ENCODE peak calls at places on chromosomes 4 and X, in ten cellular contexts. One of them, this sample, is unnamed. For H3K4me1, the result is how much of the 10 kb centered on the place peaks cover.

GRCh38 chr4:15149842-15150592 is 147.7 kb downstream of the CPEB2 start:
- DNase-seq in right lobe of liver: peak
- DNase-seq in fibroblast of lung: peak
- DNase-seq in GM23248: peak
- DNase-seq in spleen: peak
- DNase-seq in ascending aorta: peak
- DNase-seq in pancreas: peak
- DNase-seq in Peyer's patch: peak
- DNase-seq in effector memory CD4-positive, alpha-beta T cell: no peak
- DNase-seq in CD8-positive, alpha-beta memory T cell: no peak
- DNase-seq in this sample: peak

GRCh38 chr4:130510661-130511060 is 1414.7 kb downstream of the C4orf33 start:
- DNase-seq in right lobe of liver: no peak
- DNase-seq in fibroblast of lung: no peak
- DNase-seq in GM23248: no peak
- DNase-seq in spleen: no peak
- DNase-seq in ascending aorta: no peak
- DNase-seq in pancreas: no peak
- DNase-seq in Peyer's patch: no peak
- DNase-seq in effector memory CD4-positive, alpha-beta T cell: no peak
- DNase-seq in CD8-positive, alpha-beta memory T cell: no peak
- DNase-seq in this sample: no peak

GRCh38 chr4:47534772-47535171 is 49.7 kb downstream of the ATP10D start:
- DNase-seq in right lobe of liver: no peak
- DNase-seq in fibroblast of lung: no peak
- DNase-seq in GM23248: no peak
- DNase-seq in spleen: no peak
- DNase-seq in ascending aorta: no peak
- DNase-seq in pancreas: no peak
- DNase-seq in Peyer's patch: no peak
- DNase-seq in effector memory CD4-positive, alpha-beta T cell: no peak
- DNase-seq in CD8-positive, alpha-beta memory T cell: no peak
- DNase-seq in this sample: no peak

GRCh38 chr4:180449395-180449956 is 1793.7 kb upstream of the TENM3 start:
- DNase-seq in right lobe of liver: no peak
- DNase-seq in fibroblast of lung: peak
- DNase-seq in GM23248: no peak
- DNase-seq in spleen: no peak
- DNase-seq in ascending aorta: no peak
- DNase-seq in pancreas: no peak
- DNase-seq in Peyer's patch: no peak
- DNase-seq in effector memory CD4-positive, alpha-beta T cell: no peak
- DNase-seq in CD8-positive, alpha-beta memory T cell: no peak
- DNase-seq in this sample: no peak

GRCh38 chr4:65661469-65661868 is 8.8 kb downstream of the EPHA5 start:
- DNase-seq in right lobe of liver: no peak
- DNase-seq in fibroblast of lung: peak
- DNase-seq in GM23248: no peak
- DNase-seq in spleen: no peak
- DNase-seq in ascending aorta: no peak
- DNase-seq in pancreas: no peak
- DNase-seq in Peyer's patch: no peak
- DNase-seq in effector memory CD4-positive, alpha-beta T cell: no peak
- DNase-seq in CD8-positive, alpha-beta memory T cell: no peak
- DNase-seq in this sample: no peak

GRCh38 chrX:50799531-50799961 is 14.4 kb downstream of the SHROOM4 start:
- DNase-seq in right lobe of liver: no peak
- DNase-seq in fibroblast of lung: peak
- DNase-seq in GM23248: peak
- DNase-seq in spleen: no peak
- DNase-seq in ascending aorta: no peak
- DNase-seq in pancreas: no peak
- DNase-seq in Peyer's patch: peak
- DNase-seq in effector memory CD4-positive, alpha-beta T cell: no peak
- DNase-seq in CD8-positive, alpha-beta memory T cell: no peak
- DNase-seq in this sample: no peak

GRCh38 chr4:161696957-161697356 is 466.8 kb downstream of the FSTL5 start:
- DNase-seq in right lobe of liver: no peak
- DNase-seq in fibroblast of lung: peak
- DNase-seq in GM23248: no peak
- DNase-seq in spleen: no peak
- DNase-seq in ascending aorta: no peak
- DNase-seq in pancreas: no peak
- DNase-seq in Peyer's patch: no peak
- DNase-seq in effector memory CD4-positive, alpha-beta T cell: no peak
- DNase-seq in CD8-positive, alpha-beta memory T cell: no peak
- DNase-seq in this sample: no peak

GRCh38 chr4:153611679-153612078 is 72.4 kb upstream of the TLR2 start:
- DNase-seq in right lobe of liver: no peak
- DNase-seq in fibroblast of lung: peak
- DNase-seq in GM23248: peak
- DNase-seq in spleen: no peak
- DNase-seq in ascending aorta: no peak
- DNase-seq in pancreas: no peak
- DNase-seq in Peyer's patch: no peak
- DNase-seq in effector memory CD4-positive, alpha-beta T cell: no peak
- DNase-seq in CD8-positive, alpha-beta memory T cell: no peak
- DNase-seq in this sample: no peak

GRCh38 chr4:78656968-78657445 is 105.4 kb downstream of the ANXA3 start:
- DNase-seq in right lobe of liver: no peak
- DNase-seq in fibroblast of lung: peak
- DNase-seq in GM23248: no peak
- DNase-seq in spleen: no peak
- DNase-seq in ascending aorta: no peak
- DNase-seq in pancreas: no peak
- DNase-seq in Peyer's patch: no peak
- DNase-seq in effector memory CD4-positive, alpha-beta T cell: no peak
- DNase-seq in CD8-positive, alpha-beta memory T cell: no peak
- DNase-seq in this sample: no peak

GRCh38 chr4:123616970-123617392 is 220.4 kb downstream of the SPRY1 start:
- DNase-seq in right lobe of liver: peak
- DNase-seq in fibroblast of lung: peak
- DNase-seq in GM23248: peak
- DNase-seq in spleen: no peak
- DNase-seq in ascending aorta: peak
- DNase-seq in pancreas: peak
- DNase-seq in Peyer's patch: no peak
- DNase-seq in effector memory CD4-positive, alpha-beta T cell: peak
- DNase-seq in CD8-positive, alpha-beta memory T cell: peak
- DNase-seq in this sample: peak

GRCh38 chr4:183242291-183242690 is 77.8 kb downstream of the CLDN22 start:
- DNase-seq in right lobe of liver: no peak
- DNase-seq in fibroblast of lung: no peak
- DNase-seq in GM23248: no peak
- DNase-seq in spleen: no peak
- DNase-seq in ascending aorta: no peak
- DNase-seq in pancreas: no peak
- DNase-seq in Peyer's patch: no peak
- DNase-seq in effector memory CD4-positive, alpha-beta T cell: no peak
- DNase-seq in CD8-positive, alpha-beta memory T cell: no peak
- DNase-seq in this sample: no peak

GRCh38 chr4:68324509-68325262 is 25.2 kb downstream of the YTHDC1 start:
- DNase-seq in right lobe of liver: no peak
- DNase-seq in fibroblast of lung: no peak
- DNase-seq in GM23248: no peak
- DNase-seq in spleen: no peak
- DNase-seq in ascending aorta: no peak
- DNase-seq in pancreas: no peak
- DNase-seq in Peyer's patch: no peak
- DNase-seq in effector memory CD4-positive, alpha-beta T cell: no peak
- DNase-seq in CD8-positive, alpha-beta memory T cell: no peak
- DNase-seq in this sample: no peak

GRCh38 chr4:55237839-55238238 is 108.2 kb upstream of the SRD5A3 start:
- DNase-seq in right lobe of liver: no peak
- DNase-seq in fibroblast of lung: no peak
- DNase-seq in GM23248: no peak
- DNase-seq in spleen: no peak
- DNase-seq in ascending aorta: no peak
- DNase-seq in pancreas: no peak
- DNase-seq in Peyer's patch: no peak
- DNase-seq in effector memory CD4-positive, alpha-beta T cell: no peak
- DNase-seq in CD8-positive, alpha-beta memory T cell: no peak
- DNase-seq in this sample: no peak
- H3K27ac ChIP-seq in right lobe of liver: no peak
- H3K27ac ChIP-seq in fibroblast of lung: no peak
- H3K27ac ChIP-seq in GM23248: no peak
- H3K27ac ChIP-seq in spleen: no peak
- H3K27ac ChIP-seq in ascending aorta: no peak
- H3K27ac ChIP-seq in pancreas: no peak
- H3K27ac ChIP-seq in Peyer's patch: no peak
- H3K27ac ChIP-seq in effector memory CD4-positive, alpha-beta T cell: no peak
- H3K27ac ChIP-seq in CD8-positive, alpha-beta memory T cell: no peak
- H3K27ac ChIP-seq in this sample: no peak

DNA sequence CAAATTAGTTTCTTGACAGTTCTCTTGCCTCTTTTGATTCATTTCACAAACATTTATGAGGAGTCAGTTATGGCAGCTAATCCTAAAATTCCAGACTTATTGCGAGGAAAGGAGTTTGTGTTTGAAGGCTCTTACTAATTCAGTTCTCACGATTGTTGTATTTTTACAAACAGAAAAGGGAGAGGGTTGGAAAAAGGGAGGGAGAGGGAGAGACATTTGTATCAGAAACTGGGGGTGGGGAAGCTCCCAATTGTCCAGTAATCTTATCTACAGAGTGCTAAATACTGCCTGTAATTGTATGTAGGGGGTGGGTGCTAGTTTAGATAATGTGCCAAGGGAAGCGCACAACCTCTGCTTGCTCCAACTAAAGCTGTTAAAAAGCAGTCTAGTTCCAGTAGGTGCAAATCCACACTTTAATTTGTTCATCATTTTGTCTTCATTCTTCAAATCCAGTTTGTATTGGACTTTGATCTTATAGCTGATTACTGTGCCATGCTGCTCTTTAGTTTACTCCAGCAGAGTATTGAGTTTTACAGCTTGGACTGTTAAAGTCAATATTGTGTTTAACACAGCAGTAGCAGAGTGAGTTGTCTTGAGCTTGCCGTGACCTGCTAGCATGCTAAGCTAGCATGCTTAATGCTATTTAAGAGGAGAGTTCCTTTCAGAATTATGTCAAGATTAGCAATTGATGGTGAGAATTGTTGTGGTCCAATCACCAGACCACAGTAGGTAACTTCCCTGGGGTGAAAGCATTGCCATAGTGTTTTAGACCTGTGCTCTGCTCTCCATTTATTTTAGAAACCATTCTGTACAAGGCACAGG is 13.9 kb downstream of the FNIP2 start:
- DNase-seq in right lobe of liver: no peak
- DNase-seq in fibroblast of lung: peak
- DNase-seq in GM23248: peak
- DNase-seq in spleen: no peak
- DNase-seq in ascending aorta: no peak
- DNase-seq in pancreas: no peak
- DNase-seq in Peyer's patch: no peak
- DNase-seq in effector memory CD4-positive, alpha-beta T cell: no peak
- DNase-seq in CD8-positive, alpha-beta memory T cell: no peak
- DNase-seq in this sample: no peak
- H3K4me1 ChIP-seq in right lobe of liver: half or more
- H3K4me1 ChIP-seq in fibroblast of lung: under half
- H3K4me1 ChIP-seq in GM23248: under half
- H3K4me1 ChIP-seq in spleen: under half
- H3K4me1 ChIP-seq in ascending aorta: half or more
- H3K4me1 ChIP-seq in pancreas: under half
- H3K4me1 ChIP-seq in Peyer's patch: under half
- H3K4me1 ChIP-seq in effector memory CD4-positive, alpha-beta T cell: under half
- H3K4me1 ChIP-seq in CD8-positive, alpha-beta memory T cell: under half
- H3K4me1 ChIP-seq in this sample: under half

GRCh38 chr4:107083-107443 is 17.2 kb upstream of the ZNF718 start:
- DNase-seq in right lobe of liver: no peak
- DNase-seq in fibroblast of lung: no peak
- DNase-seq in GM23248: no peak
- DNase-seq in spleen: no peak
- DNase-seq in ascending aorta: no peak
- DNase-seq in pancreas: no peak
- DNase-seq in Peyer's patch: no peak
- DNase-seq in effector memory CD4-positive, alpha-beta T cell: no peak
- DNase-seq in CD8-positive, alpha-beta memory T cell: no peak
- DNase-seq in this sample: no peak
- H3K4me3 ChIP-seq in right lobe of liver: no peak
- H3K4me3 ChIP-seq in fibroblast of lung: no peak
- H3K4me3 ChIP-seq in GM23248: no peak
- H3K4me3 ChIP-seq in spleen: peak
- H3K4me3 ChIP-seq in ascending aorta: peak
- H3K4me3 ChIP-seq in pancreas: peak
- H3K4me3 ChIP-seq in Peyer's patch: no peak
- H3K4me3 ChIP-seq in effector memory CD4-positive, alpha-beta T cell: no peak
- H3K4me3 ChIP-seq in CD8-positive, alpha-beta memory T cell: no peak
- H3K4me3 ChIP-seq in this sample: no peak

GRCh38 chr4:140046573-140046972 is 107.4 kb downstream of the MAML3 start:
- DNase-seq in right lobe of liver: no peak
- DNase-seq in fibroblast of lung: no peak
- DNase-seq in GM23248: no peak
- DNase-seq in spleen: no peak
- DNase-seq in ascending aorta: no peak
- DNase-seq in pancreas: no peak
- DNase-seq in Peyer's patch: no peak
- DNase-seq in effector memory CD4-positive, alpha-beta T cell: no peak
- DNase-seq in CD8-positive, alpha-beta memory T cell: no peak
- DNase-seq in this sample: no peak

GRCh38 chr4:140044314-140044991 is 109.5 kb downstream of the MAML3 start:
- DNase-seq in right lobe of liver: no peak
- DNase-seq in fibroblast of lung: no peak
- DNase-seq in GM23248: no peak
- DNase-seq in spleen: no peak
- DNase-seq in ascending aorta: no peak
- DNase-seq in pancreas: no peak
- DNase-seq in Peyer's patch: no peak
- DNase-seq in effector memory CD4-positive, alpha-beta T cell: no peak
- DNase-seq in CD8-positive, alpha-beta memory T cell: no peak
- DNase-seq in this sample: no peak

GRCh38 chr4:140047781-140048180 is 106.2 kb downstream of the MAML3 start:
- DNase-seq in right lobe of liver: no peak
- DNase-seq in fibroblast of lung: no peak
- DNase-seq in GM23248: no peak
- DNase-seq in spleen: no peak
- DNase-seq in ascending aorta: no peak
- DNase-seq in pancreas: no peak
- DNase-seq in Peyer's patch: no peak
- DNase-seq in effector memory CD4-positive, alpha-beta T cell: no peak
- DNase-seq in CD8-positive, alpha-beta memory T cell: no peak
- DNase-seq in this sample: no peak

GRCh38 chr4:140047017-140047640 is 106.9 kb downstream of the MAML3 start:
- DNase-seq in right lobe of liver: no peak
- DNase-seq in fibroblast of lung: peak
- DNase-seq in GM23248: no peak
- DNase-seq in spleen: no peak
- DNase-seq in ascending aorta: peak
- DNase-seq in pancreas: no peak
- DNase-seq in Peyer's patch: no peak
- DNase-seq in effector memory CD4-positive, alpha-beta T cell: no peak
- DNase-seq in CD8-positive, alpha-beta memory T cell: no peak
- DNase-seq in this sample: no peak

DNA sequence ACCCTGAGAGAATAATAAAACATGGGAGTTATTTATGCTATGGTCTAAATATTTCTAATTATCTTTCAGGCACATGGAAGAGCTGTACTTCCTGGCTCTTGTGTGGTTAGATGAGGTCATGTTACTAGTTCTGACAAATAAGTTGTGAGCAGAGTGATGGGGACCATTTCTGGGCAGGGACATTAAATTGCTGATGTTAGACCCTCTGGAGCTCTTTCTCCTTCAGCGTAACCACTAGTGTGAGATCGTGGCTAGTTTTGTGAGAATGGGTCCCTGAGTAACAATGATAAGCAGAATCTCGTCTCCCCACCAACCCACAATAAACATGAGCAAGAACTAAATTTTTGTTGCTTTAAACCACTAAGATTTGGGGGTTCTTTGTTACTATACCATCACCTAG is 107.9 kb downstream of the MAML3 start:
- DNase-seq in right lobe of liver: no peak
- DNase-seq in fibroblast of lung: no peak
- DNase-seq in GM23248: no peak
- DNase-seq in spleen: no peak
- DNase-seq in ascending aorta: no peak
- DNase-seq in pancreas: no peak
- DNase-seq in Peyer's patch: no peak
- DNase-seq in effector memory CD4-positive, alpha-beta T cell: no peak
- DNase-seq in CD8-positive, alpha-beta memory T cell: no peak
- DNase-seq in this sample: no peak
- H3K27ac ChIP-seq in right lobe of liver: no peak
- H3K27ac ChIP-seq in fibroblast of lung: no peak
- H3K27ac ChIP-seq in GM23248: no peak
- H3K27ac ChIP-seq in spleen: no peak
- H3K27ac ChIP-seq in ascending aorta: no peak
- H3K27ac ChIP-seq in pancreas: no peak
- H3K27ac ChIP-seq in Peyer's patch: no peak
- H3K27ac ChIP-seq in effector memory CD4-positive, alpha-beta T cell: no peak
- H3K27ac ChIP-seq in CD8-positive, alpha-beta memory T cell: no peak
- H3K27ac ChIP-seq in this sample: no peak

This sample was measured in CD4-positive, CD25-positive, alpha-beta regulatory T cell.